ENCODE peak calls at places on chromosomes 1 and 21, in six cellular contexts. W, L, J, C, Z and B are unnamed samples.

GRCh38 chr1:229068266-229069043 is 202.5 kb upstream of the RAB4A start:
- DNase-seq in W (peak; percentile 46), L (no peak), J (no peak), C (no peak), Z (no peak), B (no peak)

GRCh38 chr1:220927442-220927841 is 48.2 kb downstream of the HLX start:
- DNase-seq in W (no peak), L (no peak), J (peak; percentile 67), C (no peak), Z (no peak), B (no peak)

GRCh38 chr1:9151326-9151860 is 22.5 kb upstream of the GPR157 start:
- DNase-seq in W (peak; percentile 43), L (no peak), J (peak; percentile 76), C (no peak), Z (no peak), B (no peak)

GRCh38 chr1:61107638-61108037 is 25.3 kb downstream of the NFIA start:
- DNase-seq in W (no peak), L (no peak), J (no peak), C (no peak), Z (no peak), B (no peak)

GRCh38 chr1:5975133-5975880 is 16.9 kb downstream of the NPHP4 start:
- DNase-seq in W (no peak), L (no peak), J (peak; percentile 92), C (no peak), Z (peak; percentile 31), B (peak; percentile 48)

GRCh38 chr1:68207129-68207689 is 25.1 kb downstream of the WLS start:
- DNase-seq in W (no peak), L (no peak), J (no peak), C (no peak), Z (no peak), B (no peak)

GRCh38 chr21:45934570-45934969 is 47.0 kb upstream of the COL6A1 start:
- DNase-seq in W (no peak), L (no peak), J (no peak), C (no peak), Z (no peak), B (no peak)

GRCh38 chr1:218461351-218461750 is 116.2 kb downstream of the TGFB2 start:
- DNase-seq in W (no peak), L (no peak), J (no peak), C (no peak), Z (no peak), B (no peak)

GRCh38 chr1:93965888-93966287 is 56.7 kb upstream of the GCLM start:
- DNase-seq in W (no peak), L (no peak), J (no peak), C (no peak), Z (no peak), B (no peak)

GRCh38 chr1:185824106-185824505 is 89.9 kb downstream of the HMCN1 start:
- DNase-seq in W (no peak), L (no peak), J (no peak), C (no peak), Z (no peak), B (no peak)

GRCh38 chr1:67715819-67716218 is 30.8 kb downstream of the GADD45A start:
- DNase-seq in W (no peak), L (no peak), J (no peak), C (no peak), Z (no peak), B (no peak)

GRCh38 chr1:32351859-32352745 is 10.2 kb downstream of the FAM229A start:
- DNase-seq in W (peak; percentile 70), L (no peak), J (no peak), C (peak; percentile 28), Z (no peak), B (no peak)

GRCh38 chr1:241250465-241250864 is 106.5 kb downstream of the RGS7 start:
- DNase-seq in W (no peak), L (no peak), J (peak; percentile 90), C (no peak), Z (no peak), B (peak; percentile 85)

GRCh38 chr1:99748419-99748818 is 18.0 kb downstream of the FRRS1 start:
- DNase-seq in W (no peak), L (no peak), J (no peak), C (no peak), Z (no peak), B (no peak)

GRCh38 chr1:84907095-84907827 is 14.3 kb upstream of the LPAR3 start:
- DNase-seq in W (no peak), L (no peak), J (no peak), C (no peak), Z (no peak), B (no peak)

GRCh38 chr21:31894441-31894840 is 21.6 kb downstream of the HUNK start:
- DNase-seq in W (no peak), L (no peak), J (no peak), C (no peak), Z (no peak), B (no peak)

GRCh38 chr1:97845805-97846204 is 75.0 kb downstream of the DPYD start:
- DNase-seq in W (no peak), L (no peak), J (no peak), C (no peak), Z (no peak), B (no peak)

GRCh38 chr21:38170705-38171682 is 85.8 kb upstream of the KCNJ15 start:
- DNase-seq in W (no peak), L (no peak), J (no peak), C (no peak), Z (no peak), B (no peak)

GRCh38 chr1:9824702-9825089 is 931 bp upstream of the CLSTN1 start:
- DNase-seq in W (no peak), L (no peak), J (no peak), C (no peak), Z (no peak), B (no peak)

GRCh38 chr21:43308101-43308500 is 118.8 kb downstream of the SIK1 start:
- DNase-seq in W (no peak), L (no peak), J (no peak), C (no peak), Z (no peak), B (no peak)

GRCh38 chr1:26853156-26853555 is 9.8 kb upstream of the SFN start:
- DNase-seq in W (peak; percentile 90), L (peak; percentile 62), J (peak; percentile 58), C (no peak), Z (peak; percentile 77), B (peak; percentile 57)

GRCh38 chr1:204600968-204601367 is 84.6 kb downstream of the LRRN2 start:
- DNase-seq in W (no peak), L (no peak), J (no peak), C (no peak), Z (no peak), B (no peak)

GRCh38 chr1:235050911-235051360 is 77.7 kb downstream of the TOMM20 start:
- DNase-seq in W (peak; percentile 70), L (no peak), J (no peak), C (peak; percentile 25), Z (no peak), B (no peak)

GRCh38 chr1:164644268-164644667 is 85.3 kb downstream of the PBX1 start:
- DNase-seq in W (no peak), L (no peak), J (no peak), C (no peak), Z (no peak), B (no peak)

GRCh38 chr1:22761821-22762220 is 51.2 kb downstream of the EPHB2 start:
- DNase-seq in W (no peak), L (no peak), J (no peak), C (no peak), Z (no peak), B (no peak)

GRCh38 chr1:159132271-159132881 is 39.0 kb upstream of the CADM3 start:
- DNase-seq in W (peak; percentile 42), L (peak; percentile 14), J (peak; percentile 37), C (peak; percentile 10), Z (peak; percentile 56), B (peak; percentile 56)

GRCh38 chr1:2230781-2231666 is 2.9 kb downstream of the SKI start:
- DNase-seq in W (no peak), L (no peak), J (no peak), C (no peak), Z (peak; percentile 61), B (no peak)

GRCh38 chr1:98565951-98566350 is 95.6 kb upstream of the SNX7 start:
- DNase-seq in W (no peak), L (no peak), J (no peak), C (no peak), Z (no peak), B (no peak)

GRCh38 chr1:34755961-34756360 is 1.1 kb downstream of the GJB5 start:
- DNase-seq in W (no peak), L (no peak), J (no peak), C (no peak), Z (no peak), B (no peak)

GRCh38 chr1:230490436-230490835 is 64.3 kb upstream of the PGBD5 start:
- DNase-seq in W (no peak), L (no peak), J (no peak), C (no peak), Z (no peak), B (no peak)

GRCh38 chr21:45336870-45337269 is 49.2 kb upstream of the POFUT2 start:
- DNase-seq in W (peak; percentile 45), L (no peak), J (no peak), C (no peak), Z (no peak), B (no peak)

GRCh38 chr1:178052650-178053461 is 41.0 kb upstream of the RASAL2 start:
- DNase-seq in W (no peak), L (no peak), J (no peak), C (no peak), Z (no peak), B (no peak)

GRCh38 chr1:210214573-210215409 is 17.8 kb upstream of the SERTAD4 start:
- DNase-seq in W (no peak), L (no peak), J (peak; percentile 7), C (no peak), Z (no peak), B (no peak)

GRCh38 chr1:215022723-215023122 is 59.8 kb upstream of the KCNK2 start:
- DNase-seq in W (no peak), L (no peak), J (no peak), C (no peak), Z (no peak), B (no peak)

GRCh38 chr1:46284597-46285564 is 18.5 kb downstream of the LRRC41 start:
- DNase-seq in W (no peak), L (no peak), J (peak; percentile 24), C (no peak), Z (no peak), B (peak; percentile 46)